ENCODE peak calls at places on chromosome 1, in eight cellular contexts. N, U, H, K, W, S, L and O are unnamed samples.
A peak's percentile ranks its signal among the peaks of the same experiment; 100 is the strongest.

GRCh38 chr1:9316080-9316444 is 23.4 kb downstream of the SPSB1 start:
- DNase-seq in U (no peak), W (no peak), N (no peak), H (no peak), L (no peak), S (no peak), K (no peak), O (no peak)

GRCh38 chr1:117127840-117128239 is 6.3 kb upstream of the TRIM45 start:
- DNase-seq in K (no peak), N (peak; percentile 19), H (no peak), W (no peak), L (no peak), U (no peak), S (no peak), O (peak; percentile 16)

GRCh38 chr1:25503551-25504426 is 39.6 kb upstream of the LDLRAP1 start:
- DNase-seq in U (peak; percentile 87), W (no peak), H (peak; percentile 87), N (no peak), K (no peak), S (peak; percentile 34), L (no peak), O (peak; percentile 56)

GRCh38 chr1:76770979-76771378 is 96.3 kb upstream of the ST6GALNAC5 start:
- DNase-seq in S (no peak), U (no peak), K (peak; percentile 92), N (no peak), W (no peak), H (no peak), L (no peak), O (no peak)

GRCh38 chr1:38037481-38037939 is 9.1 kb downstream of the POU3F1 start:
- DNase-seq in H (no peak), W (no peak), S (no peak), K (no peak), U (no peak), N (peak; percentile 61), L (no peak), O (no peak)

GRCh38 chr1:91026777-91027176 is 4.9 kb upstream of the ZNF644 start:
- DNase-seq in S (no peak), N (peak; percentile 36), U (no peak), K (no peak), W (no peak), L (no peak), H (no peak), O (peak; percentile 18)

GRCh38 chr1:39892611-39893595 is 8.8 kb downstream of the MYCL start:
- DNase-seq in W (no peak), N (peak; percentile 85), L (peak; percentile 46), S (no peak), H (peak; percentile 87), K (peak; percentile 36), U (no peak), O (peak; percentile 83)

GRCh38 chr1:204446413-204447111 is 34.9 kb upstream of the PPP1R15B start:
- DNase-seq in N (peak; percentile 78), H (peak; percentile 89), L (no peak), K (peak; percentile 96), S (peak; percentile 46), W (peak; percentile 79), U (peak; percentile 83), O (peak; percentile 82)

GRCh38 chr1:31879981-31880608 is 58.1 kb downstream of the PTP4A2 start:
- DNase-seq in H (no peak), L (no peak), N (no peak), S (no peak), U (no peak), K (no peak), W (no peak), O (no peak)

GRCh38 chr1:202434059-202434458 is 85.6 kb downstream of the PPP1R12B start:
- DNase-seq in S (no peak), W (no peak), U (no peak), H (no peak), N (no peak), K (no peak), L (no peak), O (no peak)

GRCh38 chr1:167453156-167453555 is 65.2 kb downstream of the CD247 start:
- DNase-seq in W (no peak), L (no peak), N (no peak), U (no peak), H (no peak), K (no peak), S (no peak), O (no peak)

GRCh38 chr1:186286615-186287317 is 88.3 kb downstream of the TPR start:
- DNase-seq in S (no peak), N (peak; percentile 39), W (no peak), L (no peak), K (no peak), H (no peak), U (no peak), O (no peak)

GRCh38 chr1:78624035-78624434 is 3.8 kb downstream of the IFI44L start:
- DNase-seq in W (no peak), H (no peak), S (no peak), N (no peak), L (no peak), K (no peak), U (no peak), O (no peak)

GRCh38 chr1:225746361-225747179 is 31.1 kb upstream of the SRP9 start:
- DNase-seq in N (peak; percentile 92), H (peak; percentile 95), L (peak; percentile 65), U (peak; percentile 87), W (peak; percentile 72), S (no peak), K (no peak), O (peak; percentile 85)

GRCh38 chr1:119660253-119661078 is 12.4 kb upstream of the ZNF697 start:
- DNase-seq in K (no peak), U (no peak), W (no peak), H (no peak), L (no peak), S (no peak), N (no peak), O (no peak)

GRCh38 chr1:42733415-42734200 is 6.4 kb downstream of the CLDN19 start:
- DNase-seq in H (no peak), S (no peak), W (no peak), U (no peak), L (no peak), N (no peak), K (no peak), O (no peak)

GRCh38 chr1:31715097-31715872 is 11.5 kb upstream of the COL16A1 start:
- DNase-seq in K (peak; percentile 91), L (peak; percentile 57), H (peak; percentile 96), W (peak; percentile 86), S (no peak), U (peak; percentile 97), N (peak; percentile 93), O (peak; percentile 94)

GRCh38 chr1:86499987-86500593 is 31.4 kb downstream of the CLCA1 start:
- DNase-seq in U (no peak), L (no peak), W (no peak), S (no peak), H (no peak), N (peak; percentile 41), K (peak; percentile 50), O (no peak)